ENCODE peak calls at places on chromosomes 16 and 17, in four cellular contexts. M is K562, A is HL-60, N is GM12878. Z is an unnamed sample.

GRCh38 chr17:67582632-67583230 is 135.0 kb upstream of the NOL11 start:
- DNase-seq in M (no peak), A (no peak), N (no peak), Z (no peak)

GRCh38 chr16:10895053-10895946 is 18.3 kb downstream of the CIITA start:
- DNase-seq in M (peak; percentile 79), A (peak; percentile 21), N (no peak), Z (no peak)

GRCh38 chr17:79192503-79193500 is 118.2 kb downstream of the ENGASE start:
- DNase-seq in M (peak; percentile 66), A (peak; percentile 3), N (no peak), Z (no peak)

GRCh38 chr16:89009343-89010209 is 32.6 kb upstream of the CBFA2T3 start:
- DNase-seq in M (peak; percentile 77), A (no peak), N (no peak), Z (no peak)

GRCh38 chr17:48471807-48472484 is 41.9 kb upstream of the SKAP1 start:
- DNase-seq in M (no peak), A (no peak), N (no peak), Z (no peak)

GRCh38 chr16:66687906-66688625 is 8.5 kb downstream of the CMTM4 start:
- DNase-seq in M (no peak), A (no peak), N (no peak), Z (no peak)

GRCh38 chr16:46923513-46924295 is 39.5 kb downstream of the GPT2 start:
- DNase-seq in M (no peak), A (no peak), N (no peak), Z (no peak)

GRCh38 chr17:43713494-43714162 is 45.0 kb downstream of the SOST start:
- DNase-seq in M (no peak), A (peak; percentile 31), N (no peak), Z (peak; percentile 54)

GRCh38 chr17:61420128-61420527 is 20.5 kb downstream of the TBX2 start:
- DNase-seq in M (no peak), A (no peak), N (no peak), Z (no peak)

GRCh38 chr16:19005561-19006445 is 22.1 kb downstream of the TMC7 start:
- DNase-seq in M (no peak), A (no peak), N (no peak), Z (no peak)

GRCh38 chr16:87278191-87279093 is 38.8 kb downstream of the C16orf95 start:
- DNase-seq in M (peak; percentile 82), A (peak; percentile 56), N (no peak), Z (peak; percentile 83)

GRCh38 chr16:79261461-79261860 is 339.1 kb downstream of the MAF start:
- DNase-seq in M (peak; percentile 29), A (peak; percentile 18), N (no peak), Z (no peak)

GRCh38 chr16:75152635-75153034 is 4.3 kb downstream of the ZFP1 start:
- DNase-seq in M (no peak), A (no peak), N (peak; percentile 53), Z (no peak)

GRCh38 chr16:4892356-4893102 is 44.4 kb downstream of the PPL start:
- DNase-seq in M (peak; percentile 43), A (peak; percentile 17), N (no peak), Z (no peak)

GRCh38 chr16:4028144-4028543 is 88.1 kb downstream of the ADCY9 start:
- DNase-seq in M (no peak), A (no peak), N (no peak), Z (no peak)

GRCh38 chr16:19644877-19645276 is 73.2 kb downstream of the KNOP1 start:
- DNase-seq in M (no peak), A (no peak), N (no peak), Z (no peak)

GRCh38 chr16:11224096-11224893 is 31.7 kb downstream of the SOCS1 start:
- DNase-seq in M (peak; percentile 87), A (peak; percentile 83), N (peak; percentile 57), Z (peak; percentile 68)

GRCh38 chr17:79224476-79224875 is 149.9 kb downstream of the ENGASE start:
- DNase-seq in M (no peak), A (no peak), N (no peak), Z (no peak)

GRCh38 chr16:47026492-47026891 is 53.0 kb upstream of the DNAJA2 start:
- DNase-seq in M (no peak), A (no peak), N (no peak), Z (no peak)

GRCh38 chr17:55641559-55642160 is 81.0 kb downstream of the TMEM100 start:
- DNase-seq in M (peak; percentile 21), A (peak; percentile 73), N (no peak), Z (no peak)

GRCh38 chr17:58344047-58344790 is 7.8 kb downstream of the SUPT4H1 start:
- DNase-seq in M (no peak), A (peak; percentile 97), N (peak; percentile 98), Z (peak; percentile 35)

GRCh38 chr16:24753437-24753836 is 24.0 kb downstream of the TNRC6A start:
- DNase-seq in M (no peak), A (no peak), N (no peak), Z (no peak)

GRCh38 chr17:2173005-2173404 is 118.1 kb downstream of the HIC1 start:
- DNase-seq in M (no peak), A (no peak), N (no peak), Z (no peak)

GRCh38 chr16:66717112-66717675 is 20.7 kb upstream of the CMTM4 start:
- DNase-seq in M (peak; percentile 55), A (peak; percentile 77), N (no peak), Z (no peak)

GRCh38 chr17:260031-260791 is 78.8 kb upstream of the DOC2B start:
- DNase-seq in M (no peak), A (no peak), N (no peak), Z (no peak)

GRCh38 chr16:83887088-83887487 is 11.8 kb upstream of the MLYCD start:
- DNase-seq in M (no peak), A (peak; percentile 33), N (no peak), Z (no peak)

GRCh38 chr17:44557653-44558285 is 485 bp downstream of the FZD2 start:
- DNase-seq in M (no peak), A (peak; percentile 45), N (no peak), Z (no peak)

GRCh38 chr17:40341808-40342574 is 22.5 kb downstream of the GJD3 start:
- DNase-seq in M (peak; percentile 79), A (no peak), N (no peak), Z (no peak)

GRCh38 chr17:6577686-6578263 is 21.4 kb upstream of the PITPNM3 start:
- DNase-seq in M (peak; percentile 21), A (no peak), N (no peak), Z (no peak)

GRCh38 chr16:88128556-88128955 is 177.3 kb downstream of the BANP start:
- DNase-seq in M (no peak), A (no peak), N (no peak), Z (no peak)

GRCh38 chr16:20175358-20175757 is 101.7 kb upstream of the GPR139 start:
- DNase-seq in M (no peak), A (no peak), N (peak; percentile 27), Z (peak; percentile 5)

GRCh38 chr17:63956296-63956920 is 16.3 kb downstream of the SCN4A start:
- DNase-seq in M (no peak), A (no peak), N (no peak), Z (no peak)

GRCh38 chr17:74736423-74737298 is at the start of gene RAB37:
- DNase-seq in M (peak; percentile 67), A (peak; percentile 85), N (no peak), Z (no peak)

GRCh38 chr17:78707016-78707415 is 75.1 kb downstream of the CYTH1 start:
- DNase-seq in M (no peak), A (no peak), N (no peak), Z (no peak)

GRCh38 chr17:17938388-17939107 is 33.7 kb downstream of the TOM1L2 start:
- DNase-seq in M (no peak), A (no peak), N (no peak), Z (no peak)

GRCh38 chr16:64304376-64304775 is 817.5 kb downstream of the CDH11 start:
- DNase-seq in M (no peak), A (no peak), N (no peak), Z (no peak)

GRCh38 chr16:26987631-26988030 is 79.1 kb upstream of the C16orf82 start:
- DNase-seq in M (no peak), A (no peak), N (no peak), Z (no peak)

GRCh38 chr16:26983426-26983825 is 83.3 kb upstream of the C16orf82 start:
- DNase-seq in M (no peak), A (no peak), N (no peak), Z (no peak)

GRCh38 chr16:26988186-26988585 is 78.5 kb upstream of the C16orf82 start:
- DNase-seq in M (no peak), A (no peak), N (no peak), Z (no peak)

GRCh38 chr16:26982422-26982821 is 84.3 kb upstream of the C16orf82 start:
- DNase-seq in M (no peak), A (no peak), N (no peak), Z (no peak)

GRCh38 chr16:26985100-26986065 is 81.3 kb upstream of the C16orf82 start:
- DNase-seq in M (no peak), A (no peak), N (no peak), Z (no peak)
- TF ChIP-seq SPI1 in M (no peak), A (no peak), N (no peak), Z (no peak)

DNA sequence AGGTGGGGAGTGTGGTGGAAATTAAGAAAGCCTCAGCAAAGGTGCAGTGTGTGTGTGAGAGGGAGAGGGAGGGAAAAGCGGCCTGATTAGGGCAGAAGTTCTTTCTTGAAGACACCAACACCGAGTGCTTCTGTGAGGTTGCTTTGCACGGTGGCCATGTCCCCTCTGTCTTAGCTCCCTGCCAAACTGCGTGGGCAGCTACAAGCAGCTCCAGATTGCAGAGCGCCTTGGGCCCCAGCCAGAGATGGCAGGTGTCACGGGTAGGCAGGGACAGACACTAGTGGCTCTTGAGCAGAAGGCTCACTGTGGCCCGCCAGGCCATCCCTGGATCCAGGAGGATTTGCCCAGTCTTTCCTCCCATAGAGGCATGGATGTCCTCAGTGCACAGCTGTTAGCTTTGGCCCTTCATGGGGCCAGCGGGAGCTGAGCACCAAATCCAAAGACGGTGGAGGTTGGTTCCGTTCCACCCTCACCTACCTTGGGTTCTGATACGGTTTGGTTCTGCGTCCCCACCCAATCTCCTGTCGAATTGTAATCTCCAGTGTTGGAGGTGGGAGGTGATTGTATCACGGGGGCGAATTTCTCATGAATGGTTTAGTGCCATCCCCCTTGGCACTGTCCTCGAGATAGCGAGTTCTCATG is 21.4 kb downstream of the KIAA0513 start:
- DNase-seq in M (peak; percentile 46), A (no peak), N (no peak), Z (no peak)
- TF ChIP-seq SPI1 in M (no peak), A (no peak), N (no peak), Z (no peak)

DNA sequence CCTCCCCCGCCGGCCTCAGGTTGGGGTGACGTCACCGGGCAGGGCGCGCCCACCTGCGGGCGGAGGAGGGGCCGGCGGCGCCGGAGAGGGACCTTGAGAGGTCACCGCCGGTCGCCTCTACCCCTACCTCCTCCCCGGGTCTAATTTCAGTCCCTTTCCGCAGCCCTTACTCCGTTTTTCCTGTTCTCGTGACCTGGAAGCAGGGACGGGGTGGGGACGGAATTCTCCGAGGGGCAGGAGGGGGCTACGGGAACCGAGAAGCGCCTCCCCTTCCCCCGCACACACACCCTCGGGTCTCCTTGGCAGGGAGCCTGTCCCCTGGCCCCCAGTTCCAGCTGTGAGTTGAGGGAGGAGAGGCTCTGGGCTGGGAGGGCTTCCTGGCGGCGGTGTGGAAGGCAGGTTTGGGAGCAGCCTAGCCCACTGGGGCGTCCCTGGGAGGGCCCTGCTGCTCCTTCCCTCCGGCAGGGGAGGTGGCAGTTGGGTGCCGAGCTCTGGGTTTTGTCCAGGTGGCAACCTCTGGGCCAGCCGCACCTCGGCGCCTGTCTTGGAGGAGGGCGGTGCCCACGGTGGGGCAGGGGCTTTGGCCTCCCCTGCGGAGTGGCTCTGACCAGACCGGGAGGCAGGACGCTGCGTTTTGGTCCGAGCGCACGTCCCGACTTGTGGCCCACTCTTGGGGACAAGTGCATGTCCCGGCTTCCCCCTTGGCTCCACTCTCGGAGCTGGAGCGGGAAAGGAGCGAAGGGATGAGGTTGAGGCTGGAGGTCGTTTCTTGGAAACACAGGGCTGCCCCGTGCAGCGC is 765 bp downstream of the SYNGR3 start:
- DNase-seq in M (no peak), A (no peak), N (no peak), Z (no peak)
- TF ChIP-seq SPI1 in M (no peak), A (no peak), N (no peak), Z (no peak)

GRCh38 chr17:41645371-41646063 is 21.1 kb upstream of the KRT17 start:
- DNase-seq in M (peak; percentile 82), A (peak; percentile 41), N (no peak), Z (no peak)
- TF ChIP-seq SPI1 in M (no peak), A (peak; percentile 13), N (no peak), Z (no peak)

Z was measured in GM12891.